ENCODE peak calls at places on chromosomes 6 and 20, in seven cellular contexts. One of them, this sample, is unnamed.

GRCh38 chr6:67190733-67191132 is 1444.3 kb upstream of the ADGRB3 start:
- DNase-seq in epithelial cell of esophagus: no peak
- DNase-seq in WERI-Rb-1: no peak
- DNase-seq in lung: no peak
- DNase-seq in MM.1S: peak
- DNase-seq in AG10803: no peak
- DNase-seq in CD4-positive, alpha-beta T cell: no peak
- DNase-seq in this sample: no peak

GRCh38 chr6:111663692-111664564 is 58.2 kb upstream of the TRAF3IP2 start:
- DNase-seq in epithelial cell of esophagus: no peak
- DNase-seq in WERI-Rb-1: no peak
- DNase-seq in lung: no peak
- DNase-seq in MM.1S: no peak
- DNase-seq in AG10803: peak
- DNase-seq in CD4-positive, alpha-beta T cell: no peak
- DNase-seq in this sample: no peak

GRCh38 chr20:37693203-37693602 is 627 bp upstream of the CTNNBL1 start:
- DNase-seq in epithelial cell of esophagus: no peak
- DNase-seq in WERI-Rb-1: no peak
- DNase-seq in lung: no peak
- DNase-seq in MM.1S: no peak
- DNase-seq in AG10803: peak
- DNase-seq in CD4-positive, alpha-beta T cell: no peak
- DNase-seq in this sample: no peak

GRCh38 chr6:38027685-38028373 is 208.3 kb downstream of the ZFAND3 start:
- DNase-seq in epithelial cell of esophagus: peak
- DNase-seq in WERI-Rb-1: no peak
- DNase-seq in lung: no peak
- DNase-seq in MM.1S: peak
- DNase-seq in AG10803: peak
- DNase-seq in CD4-positive, alpha-beta T cell: no peak
- DNase-seq in this sample: no peak

GRCh38 chr6:151490996-151491395 is 2.8 kb upstream of the CCDC170 start:
- DNase-seq in epithelial cell of esophagus: no peak
- DNase-seq in WERI-Rb-1: no peak
- DNase-seq in lung: no peak
- DNase-seq in MM.1S: no peak
- DNase-seq in AG10803: no peak
- DNase-seq in CD4-positive, alpha-beta T cell: no peak
- DNase-seq in this sample: no peak

GRCh38 chr6:134593442-134593841 is 275.5 kb upstream of the SGK1 start:
- DNase-seq in epithelial cell of esophagus: peak
- DNase-seq in WERI-Rb-1: no peak
- DNase-seq in lung: no peak
- DNase-seq in MM.1S: no peak
- DNase-seq in AG10803: no peak
- DNase-seq in CD4-positive, alpha-beta T cell: no peak
- DNase-seq in this sample: no peak

GRCh38 chr6:105794870-105795269 is 291.3 kb upstream of the PRDM1 start:
- DNase-seq in epithelial cell of esophagus: no peak
- DNase-seq in WERI-Rb-1: no peak
- DNase-seq in lung: no peak
- DNase-seq in MM.1S: no peak
- DNase-seq in AG10803: no peak
- DNase-seq in CD4-positive, alpha-beta T cell: no peak
- DNase-seq in this sample: no peak

GRCh38 chr20:36872857-36873256 is 3.1 kb upstream of the TLDC2 start:
- DNase-seq in epithelial cell of esophagus: no peak
- DNase-seq in WERI-Rb-1: no peak
- DNase-seq in lung: no peak
- DNase-seq in MM.1S: no peak
- DNase-seq in AG10803: no peak
- DNase-seq in CD4-positive, alpha-beta T cell: no peak
- DNase-seq in this sample: no peak

GRCh38 chr20:58832442-58832841 is 18.3 kb downstream of the GNAS-AS1 start:
- DNase-seq in epithelial cell of esophagus: no peak
- DNase-seq in WERI-Rb-1: no peak
- DNase-seq in lung: no peak
- DNase-seq in MM.1S: no peak
- DNase-seq in AG10803: no peak
- DNase-seq in CD4-positive, alpha-beta T cell: no peak
- DNase-seq in this sample: no peak

GRCh38 chr6:3865463-3865862 is 16.3 kb downstream of the FAM50B start:
- DNase-seq in epithelial cell of esophagus: no peak
- DNase-seq in WERI-Rb-1: no peak
- DNase-seq in lung: no peak
- DNase-seq in MM.1S: no peak
- DNase-seq in AG10803: no peak
- DNase-seq in CD4-positive, alpha-beta T cell: no peak
- DNase-seq in this sample: no peak

GRCh38 chr6:21264288-21264818 is 329.2 kb upstream of the SOX4 start:
- DNase-seq in epithelial cell of esophagus: peak
- DNase-seq in WERI-Rb-1: no peak
- DNase-seq in lung: no peak
- DNase-seq in MM.1S: no peak
- DNase-seq in AG10803: no peak
- DNase-seq in CD4-positive, alpha-beta T cell: no peak
- DNase-seq in this sample: no peak

GRCh38 chr20:63006611-63007471 is at the start of gene BHLHE23:
- DNase-seq in epithelial cell of esophagus: no peak
- DNase-seq in WERI-Rb-1: peak
- DNase-seq in lung: no peak
- DNase-seq in MM.1S: no peak
- DNase-seq in AG10803: no peak
- DNase-seq in CD4-positive, alpha-beta T cell: no peak
- DNase-seq in this sample: no peak

GRCh38 chr20:15654208-15654649 is 919.0 kb downstream of the KIF16B start:
- DNase-seq in epithelial cell of esophagus: peak
- DNase-seq in WERI-Rb-1: peak
- DNase-seq in lung: peak
- DNase-seq in MM.1S: peak
- DNase-seq in AG10803: peak
- DNase-seq in CD4-positive, alpha-beta T cell: no peak
- DNase-seq in this sample: no peak

DNA sequence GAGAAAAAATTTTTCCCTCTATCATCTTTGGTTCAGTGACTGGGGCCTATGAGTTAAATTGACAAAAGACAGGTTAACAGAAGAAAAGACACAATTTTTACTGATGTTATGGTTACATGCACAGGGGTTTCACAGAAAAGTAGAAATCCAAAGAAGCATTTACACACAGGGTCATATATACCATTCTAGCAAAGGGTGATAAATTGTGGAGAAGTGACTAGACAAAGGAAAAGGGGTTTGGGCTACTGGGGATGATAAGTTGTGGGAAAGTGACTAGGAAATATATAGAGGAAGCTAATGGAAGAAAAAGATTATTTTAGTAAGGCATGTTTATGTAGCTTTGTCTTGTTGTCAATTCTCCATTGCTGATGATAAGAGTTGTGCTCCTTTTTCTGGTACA is 276.7 kb upstream of the JARID2 start:
- DNase-seq in epithelial cell of esophagus: no peak
- DNase-seq in WERI-Rb-1: no peak
- DNase-seq in lung: no peak
- DNase-seq in MM.1S: no peak
- DNase-seq in AG10803: no peak
- DNase-seq in CD4-positive, alpha-beta T cell: no peak
- DNase-seq in this sample: no peak
- TF ChIP-seq CTCF in epithelial cell of esophagus: no peak
- TF ChIP-seq CTCF in WERI-Rb-1: no peak
- TF ChIP-seq CTCF in lung: no peak
- TF ChIP-seq CTCF in MM.1S: no peak
- TF ChIP-seq CTCF in AG10803: no peak
- TF ChIP-seq CTCF in CD4-positive, alpha-beta T cell: no peak
- TF ChIP-seq CTCF in this sample: no peak

DNA sequence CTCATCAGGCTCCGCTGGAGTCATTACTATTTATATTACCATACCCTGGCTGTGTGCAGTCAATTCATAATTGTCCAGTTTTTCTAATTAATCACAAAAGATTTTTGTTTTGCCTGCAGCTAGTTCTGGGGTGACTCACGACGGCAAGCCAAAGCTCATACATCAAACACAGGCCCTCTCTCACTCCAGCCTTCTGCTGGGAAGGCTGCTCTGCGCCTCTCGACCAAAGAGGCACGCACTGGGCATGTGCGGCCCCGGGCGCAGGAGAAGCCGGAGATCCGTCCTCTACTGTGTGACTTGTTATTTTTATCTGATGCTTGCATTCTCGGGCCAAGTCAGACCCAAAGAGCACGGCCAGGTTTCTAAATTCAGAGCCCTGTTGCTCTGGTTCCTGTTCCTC is 98.5 kb downstream of the TFAP2A start:
- DNase-seq in epithelial cell of esophagus: peak
- DNase-seq in WERI-Rb-1: no peak
- DNase-seq in lung: no peak
- DNase-seq in MM.1S: no peak
- DNase-seq in AG10803: peak
- DNase-seq in CD4-positive, alpha-beta T cell: no peak
- DNase-seq in this sample: peak
- TF ChIP-seq CTCF in epithelial cell of esophagus: no peak
- TF ChIP-seq CTCF in WERI-Rb-1: no peak
- TF ChIP-seq CTCF in lung: no peak
- TF ChIP-seq CTCF in MM.1S: no peak
- TF ChIP-seq CTCF in AG10803: no peak
- TF ChIP-seq CTCF in CD4-positive, alpha-beta T cell: no peak
- TF ChIP-seq CTCF in this sample: no peak

GRCh38 chr20:39105551-39105950 is 143.4 kb downstream of the DHX35 start:
- DNase-seq in epithelial cell of esophagus: no peak
- DNase-seq in WERI-Rb-1: no peak
- DNase-seq in lung: no peak
- DNase-seq in MM.1S: no peak
- DNase-seq in AG10803: no peak
- DNase-seq in CD4-positive, alpha-beta T cell: no peak
- DNase-seq in this sample: no peak
- TF ChIP-seq CTCF in epithelial cell of esophagus: no peak
- TF ChIP-seq CTCF in WERI-Rb-1: peak
- TF ChIP-seq CTCF in lung: no peak
- TF ChIP-seq CTCF in MM.1S: peak
- TF ChIP-seq CTCF in AG10803: no peak
- TF ChIP-seq CTCF in CD4-positive, alpha-beta T cell: no peak
- TF ChIP-seq CTCF in this sample: no peak

DNA sequence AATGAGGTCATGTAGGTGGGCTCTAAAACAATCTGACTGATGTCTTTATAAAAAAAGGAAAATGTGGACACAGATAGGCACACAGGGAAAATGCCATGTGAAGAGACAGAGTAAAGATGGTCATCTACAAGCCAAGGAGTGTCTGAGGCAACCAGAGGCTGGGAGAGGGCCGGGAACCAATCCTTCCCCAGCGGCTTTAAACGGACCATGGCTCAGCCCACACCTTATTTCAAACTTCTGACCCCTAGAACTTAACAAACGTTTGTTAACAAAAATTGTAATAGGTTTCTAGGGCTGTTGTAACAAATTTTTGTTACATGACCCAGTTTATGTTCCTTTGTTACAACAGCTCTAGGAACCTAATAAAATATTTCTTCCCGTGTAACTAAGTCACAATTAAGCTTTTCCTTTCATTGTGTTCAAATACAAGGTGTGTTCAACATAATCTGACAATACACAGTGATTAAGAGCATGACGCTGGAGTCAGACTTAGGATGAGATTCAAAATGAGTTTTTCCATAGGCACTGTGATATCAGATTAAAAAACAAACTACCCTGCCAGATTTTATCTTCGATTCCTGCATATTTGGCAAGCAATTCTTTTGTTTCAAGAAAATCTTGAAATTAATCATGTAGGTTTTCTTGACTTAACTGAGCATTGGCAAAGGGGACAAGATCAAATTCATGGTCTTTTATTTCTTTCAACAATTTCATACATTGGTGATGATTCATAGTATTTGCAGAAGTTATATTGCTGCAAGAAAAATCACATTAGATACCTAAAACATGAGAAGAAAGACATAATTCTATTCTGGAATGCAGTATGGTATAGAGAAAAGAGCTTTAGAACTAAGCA is 169.5 kb upstream of the RIPOR2 start:
- DNase-seq in epithelial cell of esophagus: no peak
- DNase-seq in WERI-Rb-1: no peak
- DNase-seq in lung: no peak
- DNase-seq in MM.1S: no peak
- DNase-seq in AG10803: no peak
- DNase-seq in CD4-positive, alpha-beta T cell: no peak
- DNase-seq in this sample: no peak
- TF ChIP-seq CTCF in epithelial cell of esophagus: no peak
- TF ChIP-seq CTCF in WERI-Rb-1: no peak
- TF ChIP-seq CTCF in lung: no peak
- TF ChIP-seq CTCF in MM.1S: no peak
- TF ChIP-seq CTCF in AG10803: no peak
- TF ChIP-seq CTCF in CD4-positive, alpha-beta T cell: no peak
- TF ChIP-seq CTCF in this sample: no peak

DNA sequence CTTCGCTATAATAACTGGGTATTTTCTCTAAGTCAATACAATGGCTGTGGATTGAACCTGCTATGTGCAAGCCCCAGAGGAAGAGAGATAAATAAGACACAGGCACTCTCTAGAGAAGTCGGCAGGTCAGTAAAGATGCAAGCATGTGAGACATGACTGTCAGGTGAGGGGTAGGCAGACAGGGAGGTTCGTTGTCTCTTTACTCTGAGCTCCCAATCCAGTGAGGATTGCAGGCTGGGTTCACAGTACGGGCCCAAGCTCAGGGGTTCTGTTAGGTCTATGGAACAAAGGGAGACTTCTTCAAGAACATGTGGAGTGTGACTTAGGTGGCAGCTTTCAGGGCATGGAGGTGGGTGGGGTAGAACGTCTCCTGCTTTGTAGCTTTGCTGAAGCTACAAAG is 147.2 kb downstream of the PCSK2 start:
- DNase-seq in epithelial cell of esophagus: no peak
- DNase-seq in WERI-Rb-1: no peak
- DNase-seq in lung: no peak
- DNase-seq in MM.1S: no peak
- DNase-seq in AG10803: no peak
- DNase-seq in CD4-positive, alpha-beta T cell: no peak
- DNase-seq in this sample: no peak
- TF ChIP-seq CTCF in epithelial cell of esophagus: no peak
- TF ChIP-seq CTCF in WERI-Rb-1: no peak
- TF ChIP-seq CTCF in lung: no peak
- TF ChIP-seq CTCF in MM.1S: no peak
- TF ChIP-seq CTCF in AG10803: no peak
- TF ChIP-seq CTCF in CD4-positive, alpha-beta T cell: no peak
- TF ChIP-seq CTCF in this sample: no peak

DNA sequence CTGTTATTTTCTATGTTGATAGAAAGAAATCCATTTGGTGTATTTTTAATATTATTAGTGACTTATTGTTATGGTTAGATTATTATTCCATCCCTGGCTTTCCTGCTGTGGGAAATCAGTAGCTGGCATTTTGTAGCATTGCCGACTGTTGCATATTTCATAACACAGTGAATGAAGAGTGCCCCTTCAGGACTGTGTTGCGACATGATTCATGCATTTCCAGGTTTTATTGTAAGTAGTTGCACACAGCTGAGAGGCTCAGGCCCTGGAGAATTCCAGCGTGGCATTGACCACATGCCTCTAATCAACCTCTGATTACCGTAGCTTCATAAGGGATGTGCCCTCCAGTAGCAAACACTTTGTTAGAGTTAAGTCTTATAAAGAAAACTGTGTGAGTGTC is 263.9 kb downstream of the FARS2 start:
- DNase-seq in epithelial cell of esophagus: peak
- DNase-seq in WERI-Rb-1: no peak
- DNase-seq in lung: peak
- DNase-seq in MM.1S: no peak
- DNase-seq in AG10803: peak
- DNase-seq in CD4-positive, alpha-beta T cell: no peak
- DNase-seq in this sample: peak
- TF ChIP-seq CTCF in epithelial cell of esophagus: no peak
- TF ChIP-seq CTCF in WERI-Rb-1: no peak
- TF ChIP-seq CTCF in lung: no peak
- TF ChIP-seq CTCF in MM.1S: no peak
- TF ChIP-seq CTCF in AG10803: peak
- TF ChIP-seq CTCF in CD4-positive, alpha-beta T cell: no peak
- TF ChIP-seq CTCF in this sample: no peak

This sample was measured in AG09309.